ENCODE peak calls at places on chromosomes 16 and 17, in eight cellular contexts. R is HAP-1, K is fibroblast of lung, J is upper lobe of right lung, F is adrenal gland, C is adipocyte, Q is cardiac muscle cell, O is trophoblast cell. D is an unnamed sample. For H3K27me3 and H3K36me3, the result is how much of the 10 kb centered on the place peaks cover.

GRCh38 chr16:8063151-8063550 is 527.2 kb downstream of the TMEM114 start:
- DNase-seq in O (no peak), J (no peak), R (no peak), C (no peak), F (no peak), Q (no peak), K (no peak), D (no peak)

GRCh38 chr17:1574697-1575471 is 12.3 kb upstream of the PITPNA start:
- DNase-seq in O (peak), Q (no peak), J (peak), R (no peak), F (no peak), K (no peak), C (no peak), D (no peak)

GRCh38 chr16:5382484-5382883 is 284.9 kb upstream of the EEF2KMT start:
- DNase-seq in Q (no peak), F (no peak), O (no peak), J (no peak), R (no peak), C (no peak), K (no peak), D (no peak)

GRCh38 chr16:11395949-11396240 is 50.6 kb downstream of the RMI2 start:
- DNase-seq in K (no peak), Q (no peak), O (no peak), R (no peak), C (no peak), F (no peak), J (no peak), D (no peak)

GRCh38 chr17:64599187-64599676 is 62.9 kb downstream of the SMURF2 start:
- DNase-seq in F (no peak), R (no peak), C (no peak), O (peak), K (no peak), Q (no peak), J (no peak), D (no peak)

GRCh38 chr17:39236981-39237441 is 11.3 kb upstream of the STAC2 start:
- DNase-seq in R (no peak), J (no peak), O (no peak), Q (no peak), K (no peak), C (no peak), F (no peak), D (no peak)

GRCh38 chr16:5738586-5738985 is 641.0 kb upstream of the EEF2KMT start:
- DNase-seq in R (no peak), K (no peak), C (no peak), F (no peak), O (no peak), J (no peak), Q (no peak), D (no peak)

GRCh38 chr17:42249681-42250446 is 26.3 kb downstream of the STAT5B start:
- DNase-seq in Q (no peak), R (no peak), J (no peak), F (no peak), C (no peak), K (no peak), O (no peak), D (no peak)

GRCh38 chr17:21058098-21058893 is 15.5 kb upstream of the USP22 start:
- DNase-seq in J (no peak), O (no peak), Q (no peak), F (no peak), C (peak), K (peak), R (no peak), D (no peak)

GRCh38 chr16:6335072-6335471 is 997.6 kb upstream of the RBFOX1 start:
- DNase-seq in C (peak), F (no peak), Q (peak), K (no peak), O (peak), J (no peak), R (peak), D (peak)

GRCh38 chr17:31926100-31926729 is 10.6 kb upstream of the SUZ12 start:
- DNase-seq in J (no peak), Q (no peak), F (no peak), K (no peak), R (no peak), C (no peak), O (no peak), D (no peak)

GRCh38 chr16:67087803-67088202 is 21.9 kb upstream of the PHAF1 start:
- DNase-seq in C (no peak), R (no peak), O (no peak), Q (no peak), F (no peak), K (no peak), J (no peak), D (no peak)

GRCh38 chr16:57785924-57786323 is 16.4 kb downstream of the KIFC3 start:
- DNase-seq in Q (no peak), K (no peak), O (no peak), F (no peak), J (no peak), R (no peak), C (no peak), D (no peak)

GRCh38 chr16:8571061-8571596 is 19.2 kb downstream of the TMEM114 start:
- DNase-seq in O (peak), F (no peak), J (no peak), K (peak), C (peak), Q (no peak), R (peak), D (no peak)

GRCh38 chr17:6666077-6666521 is 14.5 kb downstream of the C17orf100 start:
- DNase-seq in R (peak), Q (peak), K (peak), O (peak), C (peak), F (peak), J (peak), D (peak)

GRCh38 chr17:33142703-33143299 is 150.3 kb downstream of the ASIC2 start:
- DNase-seq in F (peak), K (peak), R (peak), Q (peak), J (no peak), O (peak), C (peak), D (no peak)

GRCh38 chr16:78506372-78507193 is 407.1 kb downstream of the WWOX start:
- DNase-seq in F (no peak), K (no peak), Q (no peak), O (no peak), J (no peak), C (no peak), R (no peak), D (no peak)

GRCh38 chr17:20028436-20028835 is 19.3 kb downstream of the SPECC1 start:
- DNase-seq in K (no peak), R (no peak), J (no peak), O (peak), Q (no peak), F (no peak), C (peak), D (no peak)

GRCh38 chr17:55795098-55795497 is 44.2 kb downstream of the PCTP start:
- DNase-seq in R (no peak), C (no peak), O (no peak), F (no peak), Q (no peak), J (no peak), K (no peak), D (no peak)
- H3K27me3 ChIP-seq in R (under half), C (under half), O (under half), F (under half), Q (under half), J (under half), K (under half), D (under half)

DNA sequence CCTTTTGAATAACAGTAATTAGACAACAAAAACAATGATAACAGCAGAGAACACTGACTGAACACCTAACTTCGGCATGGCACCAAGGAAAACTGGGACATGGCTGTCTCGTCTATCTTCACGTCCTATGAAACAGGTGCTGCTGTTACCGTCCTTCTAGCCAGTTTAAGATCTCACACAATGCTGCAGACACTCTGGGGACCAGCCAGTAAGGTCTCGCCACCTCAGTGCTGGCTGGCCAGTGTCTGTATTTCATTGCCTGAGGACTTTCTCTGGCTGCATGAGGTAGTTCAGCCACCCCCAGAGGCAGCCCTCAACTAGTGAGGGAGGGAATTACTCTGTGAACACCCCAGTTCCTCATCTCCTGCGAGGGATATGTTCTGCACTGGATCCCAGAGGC is 57.6 kb downstream of the AMFR start:
- DNase-seq in Q (no peak), K (no peak), J (no peak), F (peak), C (no peak), O (no peak), R (no peak), D (no peak)
- H3K36me3 ChIP-seq in Q (under half), K (under half), J (half or more), F (under half), C (half or more), O (under half), R (under half), D (half or more)

DNA sequence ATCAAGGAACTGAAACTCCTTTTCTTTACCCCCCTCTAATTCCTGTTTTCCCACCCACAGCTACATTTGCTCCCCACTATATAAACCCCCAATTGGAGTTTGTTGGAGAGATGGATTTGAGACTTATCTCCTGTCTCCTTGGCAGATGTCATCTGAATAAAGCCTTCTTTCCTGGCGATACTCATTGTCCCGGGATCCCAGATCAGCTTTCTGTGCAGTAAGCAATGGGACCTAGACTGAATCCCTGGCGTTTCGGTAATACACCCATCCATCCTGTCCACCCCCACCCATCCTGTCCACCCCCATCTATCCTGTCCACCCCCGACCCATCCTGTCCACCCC is 22.2 kb downstream of the QPRT start:
- DNase-seq in C (no peak), R (no peak), K (no peak), F (no peak), Q (no peak), O (no peak), J (peak), D (no peak)
- H3K4me3 ChIP-seq in C (no peak), R (no peak), K (no peak), F (no peak), Q (no peak), O (no peak), J (no peak), D (no peak)

GRCh38 chr17:79153367-79154130 is 78.9 kb downstream of the ENGASE start:
- DNase-seq in K (no peak), R (no peak), J (no peak), O (no peak), Q (no peak), F (no peak), C (no peak), D (no peak)
- H3K27me3 ChIP-seq in K (under half), R (half or more), J (under half), O (under half), Q (under half), F (under half), C (under half), D (half or more)

DNA sequence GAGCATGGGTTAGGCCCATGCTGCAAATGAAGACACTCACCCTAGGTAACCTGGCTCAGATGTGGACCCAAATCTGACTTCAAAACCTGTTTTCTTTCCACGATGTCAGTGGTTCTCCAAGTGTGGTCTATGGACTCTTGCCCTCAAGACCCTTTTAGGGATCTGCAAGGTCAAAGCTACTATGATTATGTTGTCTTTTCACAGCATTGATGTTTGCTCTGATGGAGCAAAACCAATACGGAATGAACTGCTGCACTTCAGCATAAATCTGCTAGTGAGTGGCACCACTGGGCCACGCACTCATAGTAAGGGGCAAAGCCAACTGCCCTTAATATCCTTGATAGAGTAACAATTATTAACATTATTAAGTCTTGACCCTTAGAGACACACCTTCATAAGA is 21.6 kb upstream of the TRIM25 start:
- DNase-seq in C (no peak), K (no peak), Q (no peak), F (no peak), O (no peak), J (no peak), R (no peak), D (no peak)
- H3K36me3 ChIP-seq in C (under half), K (under half), Q (under half), F (under half), O (under half), J (half or more), R (under half), D (half or more)

GRCh38 chr16:71289732-71290062 is 495 bp upstream of the CMTR2 start:
- DNase-seq in K (no peak), Q (no peak), O (no peak), C (no peak), J (no peak), R (no peak), F (no peak), D (no peak)

GRCh38 chr16:71288890-71289731 is at the start of gene CMTR2:
- DNase-seq in C (peak), F (peak), J (peak), O (peak), R (peak), K (peak), Q (peak), D (peak)

GRCh38 chr16:71287454-71287853 is 1.7 kb downstream of the CMTR2 start:
- DNase-seq in F (no peak), J (no peak), K (no peak), R (no peak), O (no peak), C (no peak), Q (no peak), D (no peak)

GRCh38 chr16:71288570-71288889 is 672 bp downstream of the CMTR2 start:
- DNase-seq in O (no peak), F (no peak), Q (peak), R (no peak), K (peak), J (no peak), C (no peak), D (no peak)

DNA sequence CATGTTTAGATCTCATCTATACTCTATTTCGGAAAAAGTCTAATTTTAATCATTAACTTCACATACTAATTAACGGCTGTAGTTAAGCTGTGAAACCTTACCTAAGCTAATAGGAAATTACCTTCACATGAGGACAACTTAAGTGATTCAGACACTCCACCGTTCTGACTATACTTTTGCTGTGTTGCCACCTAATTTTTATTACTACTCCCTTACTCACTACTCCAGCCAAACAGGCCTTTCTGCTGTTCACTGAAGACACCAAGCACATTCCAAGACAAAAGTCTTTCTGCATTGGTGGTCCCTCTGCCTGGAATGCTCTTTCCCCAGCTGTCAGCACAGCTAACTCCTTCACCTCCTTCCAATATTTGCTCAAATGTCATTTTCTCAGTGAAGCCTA is 1.3 kb downstream of the CMTR2 start:
- DNase-seq in C (no peak), Q (no peak), J (no peak), R (no peak), K (no peak), O (no peak), F (no peak), D (no peak)
- H3K4me3 ChIP-seq in C (peak), Q (peak), J (peak), R (no peak), K (peak), O (no peak), F (no peak), D (no peak)

GRCh38 chr16:1287982-1288670 is 21.3 kb upstream of the UBE2I start:
- DNase-seq in C (no peak), O (peak), Q (no peak), F (no peak), R (no peak), K (no peak), J (no peak), D (no peak)
- H3K27me3 ChIP-seq in C (half or more), O (under half), Q (under half), F (under half), R (half or more), K (under half), J (half or more), D (half or more)

GRCh38 chr17:18326572-18326971 is 11.5 kb downstream of the SMCR8 start:
- DNase-seq in F (no peak), K (no peak), Q (no peak), R (no peak), J (no peak), O (no peak), C (no peak), D (no peak)
- H3K36me3 ChIP-seq in F (under half), K (under half), Q (under half), R (half or more), J (half or more), O (half or more), C (half or more), D (under half)

GRCh38 chr17:81197831-81198490 is 24.8 kb downstream of the CEP131 start:
- DNase-seq in Q (no peak), O (no peak), R (no peak), K (no peak), F (no peak), C (no peak), J (no peak), D (no peak)

GRCh38 chr17:81198826-81199481 is 23.8 kb downstream of the CEP131 start:
- DNase-seq in Q (no peak), F (no peak), C (no peak), O (no peak), K (no peak), R (no peak), J (no peak), D (no peak)

GRCh38 chr17:81196505-81197408 is 26.0 kb downstream of the CEP131 start:
- DNase-seq in O (no peak), R (no peak), Q (no peak), J (no peak), C (no peak), F (no peak), K (no peak), D (no peak)

GRCh38 chr17:81195941-81196495 is 26.7 kb downstream of the CEP131 start:
- DNase-seq in F (no peak), J (no peak), C (no peak), R (no peak), O (no peak), Q (no peak), K (no peak), D (no peak)

GRCh38 chr17:81197409-81197795 is 25.4 kb downstream of the CEP131 start:
- DNase-seq in O (no peak), C (no peak), J (no peak), Q (no peak), K (no peak), F (no peak), R (no peak), D (no peak)
- H3K4me3 ChIP-seq in O (no peak), C (no peak), J (no peak), Q (no peak), K (no peak), F (no peak), R (no peak), D (no peak)

D was measured in MG63.